ENCODE peak calls at places on chromosomes 7 and 10, in ten cellular contexts. I, M, Y, Q, G, E, N, R, H and X are unnamed samples.

GRCh38 chr7:14833707-14834106 is 68.8 kb downstream of the DGKB start:
- DNase-seq in H (no peak), G (no peak), Q (no peak), N (no peak), M (peak; percentile 38), R (no peak), E (no peak), I (no peak), Y (no peak), X (no peak)

GRCh38 chr7:120856621-120857352 is 1.2 kb downstream of the TSPAN12 start:
- DNase-seq in Y (peak; percentile 65), R (no peak), Q (no peak), G (peak; percentile 79), N (peak; percentile 39), I (no peak), H (peak; percentile 69), E (peak; percentile 48), M (peak; percentile 24), X (peak; percentile 73)

GRCh38 chr7:3943779-3944520 is 642.9 kb downstream of the SDK1 start:
- DNase-seq in E (no peak), R (no peak), H (no peak), Y (no peak), I (no peak), Q (no peak), M (no peak), N (no peak), G (no peak), X (no peak)

GRCh38 chr7:74059681-74060588 is 23.7 kb upstream of the LIMK1 start:
- DNase-seq in Y (no peak), E (peak; percentile 81), Q (no peak), R (peak; percentile 81), M (no peak), I (no peak), N (peak; percentile 45), G (no peak), H (no peak), X (no peak)

GRCh38 chr7:27079234-27079975 is 16.4 kb downstream of the HOXA1 start:
- DNase-seq in H (no peak), I (no peak), E (no peak), M (no peak), N (no peak), Y (no peak), R (no peak), Q (no peak), G (no peak), X (no peak)

GRCh38 chr10:36677170-36677768 is 448.1 kb upstream of the ANKRD30A start:
- DNase-seq in Y (no peak), M (peak; percentile 41), R (no peak), E (no peak), Q (no peak), I (no peak), G (no peak), N (no peak), H (no peak), X (no peak)

GRCh38 chr7:157409753-157410727 is 73.2 kb downstream of the DNAJB6 start:
- DNase-seq in M (no peak), E (peak; percentile 42), R (no peak), G (no peak), I (no peak), N (no peak), Q (no peak), H (no peak), Y (no peak), X (no peak)

GRCh38 chr7:145020454-145020853 is 184.6 kb upstream of the TPK1 start:
- DNase-seq in G (no peak), E (no peak), I (no peak), Q (no peak), H (no peak), Y (no peak), R (no peak), N (no peak), M (no peak), X (no peak)

GRCh38 chr10:130453036-130453720 is 317.0 kb downstream of the GLRX3 start:
- DNase-seq in G (no peak), I (no peak), Q (no peak), Y (no peak), M (no peak), H (peak; percentile 62), N (no peak), R (no peak), E (no peak), X (no peak)

GRCh38 chr7:23468721-23469149 is 1.6 kb downstream of the IGF2BP3 start:
- DNase-seq in Y (no peak), E (no peak), R (no peak), Q (no peak), G (no peak), N (no peak), M (peak; percentile 14), H (peak; percentile 73), I (peak; percentile 37), X (no peak)

GRCh38 chr7:13411151-13411550 is 578.3 kb downstream of the ETV1 start:
- DNase-seq in M (no peak), H (no peak), N (no peak), Y (no peak), G (no peak), E (no peak), R (no peak), Q (no peak), I (no peak), X (no peak)

GRCh38 chr7:154928136-154929005 is 74.6 kb downstream of the PAXIP1 start:
- DNase-seq in Q (no peak), M (peak; percentile 97), H (no peak), I (peak; percentile 35), R (peak; percentile 25), E (no peak), Y (peak; percentile 91), G (no peak), N (peak; percentile 92), X (peak; percentile 82)

GRCh38 chr10:38027992-38028391 is 17.5 kb downstream of the ZNF33A start:
- DNase-seq in H (no peak), Y (no peak), E (no peak), Q (no peak), I (no peak), G (no peak), N (no peak), M (peak; percentile 44), R (no peak), X (no peak)

GRCh38 chr10:87636313-87636915 is 23.3 kb upstream of the PAPSS2 start:
- DNase-seq in I (no peak), E (no peak), R (no peak), H (no peak), M (no peak), Q (no peak), G (no peak), Y (no peak), N (no peak), X (no peak)

GRCh38 chr10:118565301-118566075 is 30.0 kb downstream of the PRLHR start:
- DNase-seq in E (no peak), R (no peak), N (no peak), H (peak; percentile 36), M (no peak), Y (no peak), Q (no peak), I (no peak), G (peak; percentile 33), X (no peak)

GRCh38 chr10:118563373-118563890 is 32.0 kb downstream of the PRLHR start:
- DNase-seq in I (no peak), Y (no peak), H (no peak), N (no peak), E (no peak), R (no peak), G (no peak), Q (no peak), M (no peak), X (no peak)

GRCh38 chr10:118562877-118563276 is 32.6 kb downstream of the PRLHR start:
- DNase-seq in Q (no peak), G (no peak), I (no peak), R (no peak), M (no peak), H (no peak), Y (no peak), E (no peak), N (no peak), X (no peak)

GRCh38 chr10:118564114-118564513 is 31.3 kb downstream of the PRLHR start:
- DNase-seq in I (no peak), H (peak; percentile 34), G (no peak), E (no peak), Q (no peak), M (no peak), Y (no peak), R (no peak), N (no peak), X (no peak)

GRCh38 chr10:118564652-118565051 is 30.8 kb downstream of the PRLHR start:
- DNase-seq in E (no peak), Q (no peak), I (no peak), N (peak; percentile 25), Y (no peak), M (peak; percentile 33), R (no peak), H (peak; percentile 54), G (peak; percentile 70), X (no peak)
- TF ChIP-seq CTCF in E (no peak), Q (no peak), I (no peak), N (peak; percentile 16), Y (no peak), M (peak; percentile 26), R (no peak), H (peak; percentile 51), G (peak; percentile 74), X (no peak)

GRCh38 chr10:5449823-5450222 is 37.5 kb downstream of the NET1 start:
- DNase-seq in H (no peak), M (peak; percentile 87), R (no peak), G (no peak), Y (no peak), N (peak; percentile 40), Q (no peak), E (no peak), I (no peak), X (no peak)
- TF ChIP-seq CTCF in H (peak; percentile 45), M (no peak), R (no peak), G (no peak), Y (no peak), N (no peak), Q (peak; percentile 18), E (peak; percentile 9), I (no peak), X (no peak)

GRCh38 chr7:133059263-133059662 is 22.6 kb downstream of the CHCHD3 start:
- DNase-seq in R (no peak), G (no peak), E (no peak), I (no peak), Y (no peak), M (no peak), N (no peak), H (no peak), Q (no peak), X (peak; percentile 24)
- TF ChIP-seq CTCF in R (no peak), G (no peak), E (no peak), I (no peak), Y (no peak), M (no peak), N (no peak), H (no peak), Q (no peak), X (no peak)

DNA sequence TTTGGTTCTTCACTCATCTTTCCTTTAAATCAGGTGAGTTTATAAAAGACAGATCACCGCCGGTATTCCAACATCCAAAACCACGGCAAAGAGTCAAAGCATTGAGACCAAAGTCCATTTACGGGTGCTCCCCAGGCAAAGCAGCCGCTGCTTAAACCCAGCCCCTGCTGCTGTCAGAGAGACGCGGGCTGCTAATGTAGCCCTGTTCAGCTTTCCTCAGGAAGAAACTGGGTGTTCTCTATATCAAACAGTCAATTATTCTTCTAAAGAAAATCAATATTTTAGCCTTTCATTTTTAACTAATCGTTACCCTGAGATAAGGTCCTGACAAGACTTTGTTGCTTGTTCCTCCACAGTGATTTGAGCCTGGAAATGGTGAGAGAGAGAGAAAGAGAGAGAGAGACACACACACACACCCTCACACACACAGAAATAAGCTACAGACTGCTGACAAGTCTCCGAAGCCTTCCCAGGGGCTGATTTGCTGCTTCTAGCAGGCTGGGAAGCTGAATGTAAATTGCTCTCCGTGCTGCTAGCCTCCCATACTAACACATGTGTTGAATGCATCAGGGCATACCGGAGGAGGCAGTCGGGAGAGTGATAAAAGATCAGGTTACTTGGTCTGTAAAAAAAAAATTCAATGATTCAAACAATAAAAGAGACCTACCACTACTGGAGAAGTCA is 183.0 kb upstream of the ANK3 start:
- DNase-seq in H (no peak), M (peak; percentile 53), N (no peak), G (no peak), E (no peak), Q (no peak), I (no peak), Y (no peak), R (no peak), X (no peak)
- TF ChIP-seq CTCF in H (no peak), M (no peak), N (no peak), G (no peak), E (no peak), Q (no peak), I (no peak), Y (no peak), R (no peak), X (no peak)